ENCODE peak calls at places on chromosomes 1 and 21, in four cellular contexts. N is IMR-90, I is MM.1S, L is colonic mucosa. H is an unnamed sample.

GRCh38 chr1:82632164-82632563 is 831.4 kb downstream of the ADGRL2 start:
- DNase-seq in I (no peak), L (no peak), N (no peak), H (peak; percentile 42)

GRCh38 chr1:17531343-17531681 is 8.2 kb upstream of the ARHGEF10L start:
- DNase-seq in L (no peak), N (no peak), I (no peak), H (no peak)

GRCh38 chr1:57949168-57949567 is 525.3 kb upstream of the DAB1 start:
- DNase-seq in I (no peak), L (no peak), N (no peak), H (no peak)

GRCh38 chr21:40730051-40730760 is 116.8 kb downstream of the DSCAM start:
- DNase-seq in I (no peak), L (no peak), N (no peak), H (no peak)

GRCh38 chr1:153553691-153554608 is 4.9 kb upstream of the S100A3 start:
- DNase-seq in I (no peak), N (no peak), L (no peak), H (no peak)

GRCh38 chr1:61220531-61220930 is 138.2 kb downstream of the NFIA start:
- DNase-seq in N (no peak), L (no peak), I (no peak), H (peak; percentile 51)

GRCh38 chr1:2534775-2535387 is 4.8 kb upstream of the HES5 start:
- DNase-seq in L (peak; percentile 71), I (no peak), N (peak; percentile 71), H (peak; percentile 48)

GRCh38 chr1:31760901-31761470 is 3.2 kb downstream of the ADGRB2 start:
- DNase-seq in I (no peak), L (peak; percentile 50), N (peak; percentile 60), H (peak; percentile 41)

GRCh38 chr1:246383791-246384190 is 123.3 kb downstream of the SMYD3 start:
- DNase-seq in N (no peak), L (no peak), I (no peak), H (no peak)

GRCh38 chr1:207039380-207040180 is 7.0 kb upstream of the C1orf116 start:
- DNase-seq in N (no peak), L (no peak), I (no peak), H (no peak)

GRCh38 chr21:14836950-14837349 is 227.8 kb downstream of the NRIP1 start:
- DNase-seq in L (no peak), I (no peak), N (peak; percentile 59), H (peak; percentile 33)

GRCh38 chr1:197481101-197481500 is 213.0 kb downstream of the CRB1 start:
- DNase-seq in N (no peak), L (no peak), I (no peak), H (no peak)

GRCh38 chr1:243917177-243917862 is 67.3 kb upstream of the AKT3 start:
- DNase-seq in N (peak; percentile 93), L (peak; percentile 21), I (no peak), H (peak; percentile 85)

GRCh38 chr1:104921552-104921951 is 1171.9 kb downstream of the AMY1C start:
- DNase-seq in L (no peak), I (no peak), N (no peak), H (peak; percentile 16)

GRCh38 chr1:151972533-151973270 is 21.0 kb downstream of the S100A10 start:
- DNase-seq in N (peak; percentile 87), L (peak; percentile 79), I (no peak), H (peak; percentile 93)

GRCh38 chr1:198598796-198599321 is 40.0 kb upstream of the PTPRC start:
- DNase-seq in L (no peak), N (no peak), I (no peak), H (peak; percentile 10)

GRCh38 chr1:8047112-8047511 is 21.0 kb upstream of the ERRFI1 start:
- DNase-seq in N (peak; percentile 61), L (no peak), I (no peak), H (peak; percentile 55)

GRCh38 chr1:30648408-30649000 is 74.9 kb downstream of the MATN1 start:
- DNase-seq in L (no peak), N (no peak), I (no peak), H (no peak)

GRCh38 chr1:156571261-156571958 is 955 bp downstream of the IQGAP3 start:
- DNase-seq in L (peak; percentile 64), I (no peak), N (peak; percentile 96), H (peak; percentile 91)

GRCh38 chr1:214708321-214708960 is 105.4 kb downstream of the CENPF start:
- DNase-seq in L (no peak), I (no peak), N (peak; percentile 73), H (no peak)

GRCh38 chr1:33257759-33258712 is 1.7 kb downstream of the ZNF362 start:
- DNase-seq in I (no peak), L (peak; percentile 68), N (peak; percentile 20), H (no peak)

GRCh38 chr1:15355968-15356621 is 53.6 kb upstream of the EFHD2 start:
- DNase-seq in N (peak; percentile 61), L (no peak), I (no peak), H (peak; percentile 93)

GRCh38 chr1:61088163-61088840 is 5.9 kb downstream of the NFIA start:
- DNase-seq in I (no peak), L (no peak), N (no peak), H (no peak)

GRCh38 chr1:41073971-41074370 is 52.4 kb upstream of the SLFNL1 start:
- DNase-seq in N (peak; percentile 79), I (no peak), L (no peak), H (peak; percentile 63)

GRCh38 chr1:40313329-40313957 is 3.6 kb downstream of the COL9A2 start:
- DNase-seq in N (no peak), L (no peak), I (no peak), H (no peak)

GRCh38 chr1:1388078-1388472 is 11.1 kb downstream of the CCNL2 start:
- DNase-seq in I (no peak), L (no peak), N (no peak), H (no peak)

GRCh38 chr1:119815361-119815760 is 4.1 kb upstream of the REG4 start:
- DNase-seq in I (no peak), N (peak; percentile 75), L (no peak), H (peak; percentile 79)

GRCh38 chr1:24743404-24744211 is 1.6 kb upstream of the CLIC4 start:
- DNase-seq in L (no peak), I (peak; percentile 92), N (peak; percentile 63), H (peak; percentile 39)

GRCh38 chr1:156705918-156706646 is 699 bp upstream of the CRABP2 start:
- DNase-seq in N (peak; percentile 34), I (peak; percentile 39), L (peak; percentile 64), H (no peak)

GRCh38 chr1:206898089-206898908 is 1.1 kb downstream of the IL24 start:
- DNase-seq in I (no peak), L (no peak), N (peak; percentile 71), H (peak; percentile 66)

GRCh38 chr1:233487415-233487814 is 126.5 kb upstream of the KCNK1 start:
- DNase-seq in L (no peak), N (no peak), I (no peak), H (no peak)

GRCh38 chr21:42496839-42497202 is 797 bp upstream of the RSPH1 start:
- DNase-seq in L (peak; percentile 46), I (peak; percentile 36), N (no peak), H (no peak)

GRCh38 chr1:243917863-243918565 is 68.0 kb upstream of the AKT3 start:
- DNase-seq in I (peak; percentile 24), N (peak; percentile 48), L (no peak), H (peak; percentile 23)

GRCh38 chr1:29793101-29793546 is 556.8 kb downstream of the PTPRU start:
- DNase-seq in L (peak; percentile 85), I (peak; percentile 61), N (peak; percentile 72), H (peak; percentile 33)

GRCh38 chr1:226698659-226699058 is 40.4 kb downstream of the ITPKB start:
- DNase-seq in L (no peak), N (no peak), I (no peak), H (no peak)

GRCh38 chr1:186841599-186841998 is 12.8 kb downstream of the PLA2G4A start:
- DNase-seq in N (peak; percentile 9), L (no peak), I (no peak), H (peak; percentile 20)

DNA sequence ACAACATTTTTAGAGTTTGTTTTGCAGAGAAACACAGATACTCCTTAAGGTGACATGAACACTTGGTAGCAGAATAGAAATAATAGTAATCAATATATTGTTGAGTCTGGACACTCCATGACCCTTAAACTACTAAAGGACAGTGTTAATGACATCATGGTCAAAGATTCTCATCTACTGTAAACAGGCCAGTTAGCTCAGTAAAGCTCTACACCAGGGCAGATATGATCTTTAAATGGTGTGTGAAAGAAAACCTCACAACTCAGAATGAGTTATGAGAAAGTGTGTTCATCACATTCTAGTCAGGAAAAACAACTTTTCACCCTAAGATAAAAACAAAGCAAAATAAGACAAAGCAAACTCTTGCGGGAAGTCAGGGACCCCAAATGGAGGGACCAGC is 58.1 kb upstream of the ADAMTS5 start:
- DNase-seq in N (peak; percentile 13), I (no peak), L (no peak), H (no peak)
- H3K4me1 ChIP-seq in N (peaks cover 2% of the 10 kb centered on the region), I (no peaks in the 10 kb centered on the region), L (no peaks in the 10 kb centered on the region), H (no peaks in the 10 kb centered on the region)

GRCh38 chr1:63892632-63893395 is 119.0 kb downstream of the ROR1 start:
- DNase-seq in N (peak; percentile 76), L (no peak), I (no peak), H (peak; percentile 92)
- H3K9ac ChIP-seq in N (peak overlapping the region; percentile 33), L (no peak overlapping the region), I (no peak overlapping the region), H (no peak overlapping the region)

DNA sequence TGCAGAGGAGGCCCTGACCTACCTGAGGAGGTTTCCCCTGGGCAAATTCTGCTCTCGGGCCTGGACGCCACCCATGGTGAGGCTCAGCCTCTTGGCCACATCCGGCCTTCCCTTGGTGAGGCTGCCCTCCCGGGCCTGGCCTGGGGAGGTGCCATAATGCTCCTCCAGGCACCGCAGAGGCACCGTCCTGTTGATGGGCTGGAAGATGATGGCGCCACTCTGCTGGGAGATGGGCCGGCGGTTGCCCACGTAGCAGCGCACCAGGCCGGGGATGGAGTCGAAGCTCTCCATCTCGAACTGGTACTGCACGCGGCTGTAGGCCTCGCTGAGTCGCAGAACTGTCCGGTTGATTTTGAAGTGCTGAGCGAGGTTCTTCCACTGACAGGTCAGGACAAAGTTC is 92.7 kb downstream of the BCAR3 start:
- DNase-seq in L (no peak), N (no peak), I (no peak), H (no peak)
- H3K4me1 ChIP-seq in L (no peaks in the 10 kb centered on the region), N (peaks cover 9% of the 10 kb centered on the region), I (no peaks in the 10 kb centered on the region), H (peaks cover 13% of the 10 kb centered on the region)

DNA sequence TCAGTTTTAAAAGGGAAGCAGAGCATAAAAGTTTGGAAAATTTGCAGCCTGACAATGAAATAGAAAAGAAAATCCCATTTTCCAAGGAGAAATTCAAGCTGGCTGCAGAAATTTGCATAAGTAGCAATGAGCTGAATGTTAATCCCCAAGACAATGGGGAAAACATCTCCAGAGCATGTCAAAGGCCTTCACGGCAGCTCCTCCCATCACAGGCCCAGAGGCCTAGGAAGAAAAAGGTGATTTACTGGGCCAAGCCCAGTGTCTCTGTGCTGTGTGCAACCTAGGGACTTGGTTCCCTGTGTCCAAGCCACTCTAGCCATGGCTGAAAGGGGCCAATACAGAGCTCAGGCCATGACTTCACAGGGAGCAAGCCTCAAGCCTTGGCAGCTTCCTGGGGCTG is 26.1 kb downstream of the KRTAP20-3 start:
- DNase-seq in N (no peak), L (no peak), I (no peak), H (no peak)
- H3K9ac ChIP-seq in N (no peak overlapping the region), L (no peak overlapping the region), I (no peak overlapping the region), H (no peak overlapping the region)

DNA sequence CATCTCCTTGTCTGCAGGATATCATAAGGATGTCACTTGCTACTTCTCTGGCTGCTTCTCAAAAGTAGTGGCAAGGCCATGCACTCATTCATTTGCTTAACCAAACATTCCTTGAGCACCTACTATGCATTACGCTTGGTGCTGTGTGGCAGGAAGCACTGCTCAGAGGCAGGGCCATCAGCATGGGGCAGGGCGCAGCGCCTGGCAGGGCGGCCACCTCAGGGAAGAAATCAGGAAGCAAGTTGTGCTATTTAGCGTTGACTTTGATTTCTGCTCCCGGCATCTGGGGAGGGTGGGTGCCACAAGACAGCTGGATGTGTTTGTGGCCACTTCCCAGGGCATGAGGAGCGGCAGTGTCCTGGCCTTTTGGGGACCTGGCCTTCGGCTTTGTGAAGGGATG is 27.9 kb downstream of the PROK1 start:
- DNase-seq in I (no peak), L (peak; percentile 56), N (no peak), H (no peak)
- H3K4me1 ChIP-seq in I (no peaks in the 10 kb centered on the region), L (no peaks in the 10 kb centered on the region), N (peaks cover 10% of the 10 kb centered on the region), H (peaks cover 9% of the 10 kb centered on the region)